ENCODE peak calls at places on chromosome 17, in eight cellular contexts. One of them, this sample, is unnamed.

GRCh38 chr17:77638229-77638628 is 320.3 kb upstream of the TNRC6C start:
- DNase-seq in H1: no peak
- DNase-seq in heart right ventricle: no peak
- DNase-seq in mesenchymal stem cell: no peak
- DNase-seq in breast epithelium: no peak
- DNase-seq in heart left ventricle: no peak
- DNase-seq in DND-41: no peak
- DNase-seq in HCT116: no peak
- DNase-seq in this sample: no peak

GRCh38 chr17:29412780-29413565 is 22.8 kb downstream of the TAOK1 start:
- DNase-seq in heart right ventricle: no peak
- DNase-seq in H1: no peak
- DNase-seq in mesenchymal stem cell: peak; percentile 65
- DNase-seq in DND-41: no peak
- DNase-seq in HCT116: no peak
- DNase-seq in heart left ventricle: no peak
- DNase-seq in breast epithelium: no peak
- DNase-seq in this sample: no peak

GRCh38 chr17:73308017-73308823 is 3.6 kb downstream of the CDC42EP4 start:
- DNase-seq in DND-41: no peak
- DNase-seq in H1: no peak
- DNase-seq in mesenchymal stem cell: peak; percentile 94
- DNase-seq in breast epithelium: peak; percentile 88
- DNase-seq in HCT116: peak; percentile 86
- DNase-seq in heart left ventricle: peak; percentile 89
- DNase-seq in heart right ventricle: peak; percentile 92
- DNase-seq in this sample: no peak

GRCh38 chr17:76421054-76421427 is 31.9 kb downstream of the UBE2O start:
- DNase-seq in mesenchymal stem cell: no peak
- DNase-seq in heart left ventricle: peak; percentile 56
- DNase-seq in heart right ventricle: peak; percentile 58
- DNase-seq in HCT116: no peak
- DNase-seq in breast epithelium: no peak
- DNase-seq in DND-41: no peak
- DNase-seq in H1: no peak
- DNase-seq in this sample: no peak

GRCh38 chr17:76121932-76122383 is 18.4 kb upstream of the EXOC7 start:
- DNase-seq in heart right ventricle: no peak
- DNase-seq in HCT116: no peak
- DNase-seq in H1: no peak
- DNase-seq in DND-41: no peak
- DNase-seq in mesenchymal stem cell: no peak
- DNase-seq in heart left ventricle: no peak
- DNase-seq in breast epithelium: no peak
- DNase-seq in this sample: no peak

GRCh38 chr17:56176101-56176500 is 22.8 kb downstream of the ANKFN1 start:
- DNase-seq in mesenchymal stem cell: peak; percentile 6
- DNase-seq in heart left ventricle: no peak
- DNase-seq in H1: no peak
- DNase-seq in DND-41: no peak
- DNase-seq in heart right ventricle: no peak
- DNase-seq in HCT116: no peak
- DNase-seq in breast epithelium: no peak
- DNase-seq in this sample: no peak

GRCh38 chr17:8701221-8701620 is 43.4 kb downstream of the CCDC42 start:
- DNase-seq in mesenchymal stem cell: no peak
- DNase-seq in H1: no peak
- DNase-seq in breast epithelium: no peak
- DNase-seq in heart left ventricle: no peak
- DNase-seq in DND-41: no peak
- DNase-seq in heart right ventricle: no peak
- DNase-seq in HCT116: no peak
- DNase-seq in this sample: no peak

GRCh38 chr17:53721101-53721500 is 101.6 kb upstream of the KIF2B start:
- DNase-seq in H1: no peak
- DNase-seq in DND-41: no peak
- DNase-seq in HCT116: no peak
- DNase-seq in heart left ventricle: no peak
- DNase-seq in breast epithelium: no peak
- DNase-seq in heart right ventricle: no peak
- DNase-seq in mesenchymal stem cell: no peak
- DNase-seq in this sample: no peak

GRCh38 chr17:64277831-64278562 is 14.9 kb upstream of the TEX2 start:
- DNase-seq in HCT116: no peak
- DNase-seq in mesenchymal stem cell: peak; percentile 26
- DNase-seq in heart left ventricle: no peak
- DNase-seq in heart right ventricle: peak; percentile 28
- DNase-seq in H1: no peak
- DNase-seq in breast epithelium: no peak
- DNase-seq in DND-41: no peak
- DNase-seq in this sample: no peak

GRCh38 chr17:49901460-49902331 is 53.8 kb upstream of the TAC4 start:
- DNase-seq in mesenchymal stem cell: no peak
- DNase-seq in breast epithelium: no peak
- DNase-seq in HCT116: peak; percentile 13
- DNase-seq in heart left ventricle: no peak
- DNase-seq in DND-41: no peak
- DNase-seq in H1: no peak
- DNase-seq in heart right ventricle: no peak
- DNase-seq in this sample: no peak

GRCh38 chr17:17526369-17526768 is 30.2 kb upstream of the RASD1 start:
- DNase-seq in heart left ventricle: peak; percentile 48
- DNase-seq in mesenchymal stem cell: no peak
- DNase-seq in breast epithelium: no peak
- DNase-seq in DND-41: no peak
- DNase-seq in heart right ventricle: peak; percentile 58
- DNase-seq in H1: no peak
- DNase-seq in HCT116: no peak
- DNase-seq in this sample: no peak

GRCh38 chr17:50498021-50498874 is 10.0 kb upstream of the MYCBPAP start:
- DNase-seq in DND-41: no peak
- DNase-seq in heart left ventricle: no peak
- DNase-seq in heart right ventricle: no peak
- DNase-seq in breast epithelium: no peak
- DNase-seq in HCT116: no peak
- DNase-seq in mesenchymal stem cell: no peak
- DNase-seq in H1: no peak
- DNase-seq in this sample: no peak

GRCh38 chr17:14069251-14069981 is at the start of gene COX10:
- DNase-seq in heart left ventricle: peak; percentile 88
- DNase-seq in mesenchymal stem cell: peak; percentile 87
- DNase-seq in HCT116: peak; percentile 73
- DNase-seq in breast epithelium: peak; percentile 79
- DNase-seq in H1: peak; percentile 58
- DNase-seq in heart right ventricle: peak; percentile 88
- DNase-seq in DND-41: peak; percentile 85
- DNase-seq in this sample: peak; percentile 78

GRCh38 chr17:71409712-71410111 is 711.1 kb upstream of the SOX9 start:
- DNase-seq in H1: no peak
- DNase-seq in heart right ventricle: no peak
- DNase-seq in DND-41: no peak
- DNase-seq in HCT116: no peak
- DNase-seq in breast epithelium: no peak
- DNase-seq in heart left ventricle: no peak
- DNase-seq in mesenchymal stem cell: peak; percentile 54
- DNase-seq in this sample: no peak

GRCh38 chr17:28723159-28723835 is 2.7 kb downstream of the TLCD1 start:
- DNase-seq in breast epithelium: no peak
- DNase-seq in heart left ventricle: no peak
- DNase-seq in heart right ventricle: no peak
- DNase-seq in H1: no peak
- DNase-seq in DND-41: no peak
- DNase-seq in HCT116: no peak
- DNase-seq in mesenchymal stem cell: no peak
- DNase-seq in this sample: no peak

GRCh38 chr17:4559139-4559791 is 1.1 kb downstream of the GGT6 start:
- DNase-seq in HCT116: no peak
- DNase-seq in breast epithelium: no peak
- DNase-seq in heart right ventricle: no peak
- DNase-seq in H1: no peak
- DNase-seq in DND-41: no peak
- DNase-seq in mesenchymal stem cell: no peak
- DNase-seq in heart left ventricle: no peak
- DNase-seq in this sample: no peak

GRCh38 chr17:18041776-18042175 is 2.6 kb downstream of the GID4 start:
- DNase-seq in mesenchymal stem cell: peak; percentile 68
- DNase-seq in heart right ventricle: no peak
- DNase-seq in HCT116: no peak
- DNase-seq in heart left ventricle: no peak
- DNase-seq in DND-41: no peak
- DNase-seq in breast epithelium: no peak
- DNase-seq in H1: no peak
- DNase-seq in this sample: no peak

GRCh38 chr17:82490512-82491195 is 28.9 kb upstream of the FOXK2 start:
- DNase-seq in heart right ventricle: no peak
- DNase-seq in heart left ventricle: no peak
- DNase-seq in DND-41: no peak
- DNase-seq in HCT116: no peak
- DNase-seq in mesenchymal stem cell: no peak
- DNase-seq in H1: no peak
- DNase-seq in breast epithelium: no peak
- DNase-seq in this sample: no peak

GRCh38 chr17:20173091-20173490 is 163.9 kb downstream of the SPECC1 start:
- DNase-seq in heart right ventricle: no peak
- DNase-seq in HCT116: no peak
- DNase-seq in mesenchymal stem cell: peak; percentile 56
- DNase-seq in DND-41: no peak
- DNase-seq in H1: no peak
- DNase-seq in heart left ventricle: no peak
- DNase-seq in breast epithelium: no peak
- DNase-seq in this sample: no peak

GRCh38 chr17:53135969-53136368 is 686.8 kb upstream of the KIF2B start:
- DNase-seq in heart right ventricle: no peak
- DNase-seq in breast epithelium: no peak
- DNase-seq in mesenchymal stem cell: no peak
- DNase-seq in DND-41: no peak
- DNase-seq in H1: no peak
- DNase-seq in HCT116: no peak
- DNase-seq in heart left ventricle: no peak
- DNase-seq in this sample: no peak

GRCh38 chr17:8557176-8557806 is 73.2 kb downstream of the MYH10 start:
- DNase-seq in mesenchymal stem cell: peak; percentile 31
- DNase-seq in DND-41: no peak
- DNase-seq in heart left ventricle: no peak
- DNase-seq in heart right ventricle: no peak
- DNase-seq in HCT116: no peak
- DNase-seq in H1: no peak
- DNase-seq in breast epithelium: no peak
- DNase-seq in this sample: no peak

DNA sequence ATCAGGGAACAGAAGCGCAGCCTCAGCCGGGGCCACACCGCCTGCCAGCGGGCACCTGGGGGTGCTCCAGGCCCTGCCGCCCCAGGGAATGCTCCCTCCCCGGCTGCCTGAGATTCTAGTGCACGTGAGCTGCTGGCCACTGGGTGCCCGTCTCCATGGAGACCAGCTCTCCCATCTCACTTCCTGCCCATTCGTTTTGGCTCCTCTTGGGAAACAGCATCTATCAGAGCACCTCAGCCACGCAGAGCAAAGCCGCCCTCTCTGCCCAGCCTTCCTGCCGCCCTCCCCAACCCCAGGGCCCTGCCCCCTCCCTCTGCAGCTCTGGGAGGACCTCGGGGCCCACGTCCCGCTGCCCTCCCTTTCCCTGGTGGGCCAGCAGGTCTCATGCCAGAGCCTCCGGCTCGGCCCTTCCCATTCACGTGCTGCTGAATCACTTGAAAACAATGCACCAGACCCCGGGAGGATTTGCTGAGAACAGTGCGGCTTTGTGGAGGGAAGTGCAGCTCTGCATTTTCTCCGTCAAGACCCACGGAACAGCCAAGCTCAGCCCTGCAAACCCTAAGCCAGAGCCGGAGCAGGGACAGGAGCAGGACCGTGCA is 19.4 kb downstream of the CEP295NL start:
- DNase-seq in heart right ventricle: peak; percentile 85
- DNase-seq in heart left ventricle: peak; percentile 85
- DNase-seq in H1: no peak
- DNase-seq in DND-41: no peak
- DNase-seq in HCT116: peak; percentile 72
- DNase-seq in mesenchymal stem cell: peak; percentile 98
- DNase-seq in breast epithelium: peak; percentile 82
- DNase-seq in this sample: no peak
- H3K4me1 ChIP-seq in heart right ventricle: peaks cover 29% of the 10 kb centered on the region
- H3K4me1 ChIP-seq in heart left ventricle: peaks cover 71% of the 10 kb centered on the region
- H3K4me1 ChIP-seq in H1: peaks cover 26% of the 10 kb centered on the region
- H3K4me1 ChIP-seq in DND-41: peaks cover 9% of the 10 kb centered on the region
- H3K4me1 ChIP-seq in HCT116: peaks cover 82% of the 10 kb centered on the region
- H3K4me1 ChIP-seq in mesenchymal stem cell: peaks cover 65% of the 10 kb centered on the region
- H3K4me1 ChIP-seq in breast epithelium: peaks cover 19% of the 10 kb centered on the region
- H3K4me1 ChIP-seq in this sample: no peaks in the 10 kb centered on the region

DNA sequence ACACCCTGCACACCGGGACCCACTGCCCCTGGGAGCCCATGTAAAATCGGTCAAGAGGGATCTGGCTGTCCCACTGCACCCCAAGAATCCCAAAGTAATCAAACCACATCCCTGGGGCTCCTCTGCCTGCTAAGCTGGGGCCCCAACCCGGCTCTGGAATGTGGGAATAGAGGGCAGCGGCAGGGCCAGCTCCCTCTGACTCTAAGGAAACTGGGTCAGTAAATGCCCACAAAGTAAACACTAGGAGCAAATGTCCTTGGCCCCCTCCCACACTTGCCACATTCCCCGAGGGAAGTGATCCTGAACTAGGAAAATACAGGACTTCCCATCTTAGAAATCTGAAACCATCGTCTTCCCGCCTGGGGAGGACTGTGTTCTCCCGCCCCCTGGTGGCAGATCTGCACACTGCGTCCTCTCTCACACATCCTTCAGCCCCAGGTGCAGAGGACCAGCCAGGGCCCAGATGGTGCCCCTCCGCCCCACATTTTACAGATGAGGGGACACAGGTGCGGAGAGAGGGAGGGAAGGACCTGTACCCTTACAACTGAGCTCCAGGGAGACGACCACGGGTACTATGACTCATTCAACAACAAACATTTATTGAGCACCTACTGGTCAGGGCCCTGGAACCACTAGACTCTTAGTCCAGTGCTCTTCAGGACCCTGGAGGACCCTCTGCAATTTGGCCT is 10.2 kb downstream of the P3H4 start:
- DNase-seq in DND-41: peak; percentile 76
- DNase-seq in HCT116: peak; percentile 56
- DNase-seq in breast epithelium: peak; percentile 80
- DNase-seq in mesenchymal stem cell: peak; percentile 80
- DNase-seq in heart right ventricle: peak; percentile 84
- DNase-seq in heart left ventricle: peak; percentile 80
- DNase-seq in H1: no peak
- DNase-seq in this sample: peak; percentile 65
- H3K4me3 ChIP-seq in DND-41: no peak overlapping the region
- H3K4me3 ChIP-seq in HCT116: peak overlapping the region; percentile 32
- H3K4me3 ChIP-seq in breast epithelium: no peak overlapping the region
- H3K4me3 ChIP-seq in mesenchymal stem cell: no peak overlapping the region
- H3K4me3 ChIP-seq in heart right ventricle: no peak overlapping the region
- H3K4me3 ChIP-seq in heart left ventricle: no peak overlapping the region
- H3K4me3 ChIP-seq in H1: no peak overlapping the region
- H3K4me3 ChIP-seq in this sample: no peak overlapping the region

GRCh38 chr17:41913798-41914197 is 5.0 kb downstream of the ACLY start:
- DNase-seq in HCT116: no peak
- DNase-seq in heart left ventricle: no peak
- DNase-seq in H1: no peak
- DNase-seq in mesenchymal stem cell: no peak
- DNase-seq in heart right ventricle: no peak
- DNase-seq in breast epithelium: no peak
- DNase-seq in DND-41: no peak
- DNase-seq in this sample: no peak
- H3K4me1 ChIP-seq in HCT116: peaks cover 29% of the 10 kb centered on the region
- H3K4me1 ChIP-seq in heart left ventricle: peaks cover 11% of the 10 kb centered on the region
- H3K4me1 ChIP-seq in H1: peaks cover 21% of the 10 kb centered on the region
- H3K4me1 ChIP-seq in mesenchymal stem cell: peaks cover 57% of the 10 kb centered on the region
- H3K4me1 ChIP-seq in heart right ventricle: peaks cover 6% of the 10 kb centered on the region
- H3K4me1 ChIP-seq in breast epithelium: peaks cover 6% of the 10 kb centered on the region
- H3K4me1 ChIP-seq in DND-41: peaks cover 25% of the 10 kb centered on the region
- H3K4me1 ChIP-seq in this sample: peaks cover 11% of the 10 kb centered on the region

GRCh38 chr17:6713918-6714271 is 726 bp upstream of the SLC13A5 start:
- DNase-seq in heart right ventricle: no peak
- DNase-seq in H1: no peak
- DNase-seq in breast epithelium: no peak
- DNase-seq in mesenchymal stem cell: no peak
- DNase-seq in heart left ventricle: no peak
- DNase-seq in DND-41: no peak
- DNase-seq in HCT116: no peak
- DNase-seq in this sample: no peak
- H3K4me3 ChIP-seq in heart right ventricle: peak overlapping the region; percentile 16
- H3K4me3 ChIP-seq in H1: peak overlapping the region; percentile 39
- H3K4me3 ChIP-seq in breast epithelium: peak overlapping the region; percentile 20
- H3K4me3 ChIP-seq in mesenchymal stem cell: no peak overlapping the region
- H3K4me3 ChIP-seq in heart left ventricle: peak overlapping the region; percentile 36
- H3K4me3 ChIP-seq in DND-41: no peak overlapping the region
- H3K4me3 ChIP-seq in HCT116: no peak overlapping the region
- H3K4me3 ChIP-seq in this sample: no peak overlapping the region